ENCODE peak calls at places on chromosomes 1 and 21, in ten cellular contexts. Q is transverse colon, I is upper lobe of right lung, V is cardiac muscle cell, Z is IMR-90, A is neural progenitor cell, U is esophagus squamous epithelium, E is HepG2, P is fibroblast of lung, F is heart left ventricle. H is an unnamed sample.

GRCh38 chr1:16614361-16615252 is 1.2 kb upstream of the NBPF1 start:
- DNase-seq in I (peak; percentile 61), A (peak; percentile 55), Z (no peak), U (no peak), E (no peak), F (no peak), Q (peak; percentile 24), V (no peak), P (no peak), H (peak; percentile 40)

GRCh38 chr21:39347537-39347936 is 1.4 kb downstream of the HMGN1 start:
- DNase-seq in I (no peak), Z (no peak), U (no peak), E (no peak), F (no peak), A (no peak), V (no peak), P (no peak), Q (no peak), H (no peak)

GRCh38 chr1:229380514-229381160 is 37.8 kb upstream of the CCSAP start:
- DNase-seq in V (no peak), A (no peak), Z (no peak), U (no peak), I (no peak), P (no peak), Q (no peak), E (no peak), F (no peak), H (no peak)

GRCh38 chr1:43639990-43640794 is 9.8 kb upstream of the KDM4A start:
- DNase-seq in Z (no peak), I (no peak), Q (no peak), P (no peak), U (no peak), F (no peak), A (no peak), E (no peak), V (no peak), H (no peak)

GRCh38 chr21:45356653-45357435 is 48.1 kb upstream of the COL18A1 start:
- DNase-seq in P (no peak), U (no peak), Z (no peak), V (no peak), F (peak; percentile 20), E (peak; percentile 87), I (no peak), A (peak; percentile 68), Q (no peak), H (no peak)

GRCh38 chr1:228277491-228278431 is 69.9 kb downstream of the OBSCN start:
- DNase-seq in V (no peak), E (no peak), Q (no peak), Z (no peak), F (no peak), U (no peak), I (peak; percentile 52), P (no peak), A (no peak), H (no peak)

GRCh38 chr1:154328318-154329151 is 3.2 kb downstream of the ATP8B2 start:
- DNase-seq in P (peak; percentile 42), Z (peak; percentile 62), A (peak; percentile 88), F (peak; percentile 92), V (peak; percentile 77), E (no peak), I (peak; percentile 94), Q (peak; percentile 89), U (no peak), H (peak; percentile 91)

GRCh38 chr1:31822766-31823165 is 6.9 kb upstream of the SPOCD1 start:
- DNase-seq in Z (peak; percentile 39), P (peak; percentile 51), Q (no peak), U (no peak), V (peak; percentile 59), F (no peak), I (no peak), A (no peak), E (no peak), H (no peak)

GRCh38 chr1:74534241-74534640 is 21.8 kb upstream of the LRRC53 start:
- DNase-seq in U (no peak), A (no peak), Q (no peak), Z (no peak), I (no peak), V (no peak), E (no peak), F (no peak), P (no peak), H (no peak)

DNA sequence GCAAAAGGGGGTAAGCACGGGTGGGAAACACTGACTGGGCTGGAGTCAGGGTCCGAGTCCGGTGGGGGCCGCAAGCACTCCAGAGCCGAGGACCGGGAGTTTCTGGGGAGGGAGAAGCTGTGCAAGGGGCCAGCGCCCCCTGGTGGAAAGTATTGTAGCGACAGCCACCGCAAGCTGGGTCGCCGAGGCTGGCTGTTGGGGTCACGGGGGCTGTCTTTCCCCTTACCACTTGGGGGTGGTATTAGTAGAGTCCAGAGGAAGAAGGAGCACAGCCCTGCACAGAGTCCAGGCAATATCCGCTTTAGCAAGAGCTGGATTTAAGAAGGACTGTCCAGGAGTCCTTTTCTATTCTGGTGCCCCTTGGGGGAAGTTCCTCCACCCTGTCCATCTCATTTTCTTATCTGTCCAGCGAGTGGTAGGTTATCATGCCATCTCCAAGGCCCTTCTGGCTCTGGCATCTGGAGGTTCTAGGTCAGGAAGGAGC is 17.9 kb upstream of the ETV3 start:
- DNase-seq in F (peak; percentile 71), P (peak; percentile 56), Q (peak; percentile 81), I (peak; percentile 84), E (peak; percentile 57), U (no peak), Z (peak; percentile 54), V (peak; percentile 71), A (peak; percentile 91), H (peak; percentile 73)
- H3K4me3 ChIP-seq in F (no peak overlapping the region), P (no peak overlapping the region), Q (peak overlapping the region; percentile 28), I (no peak overlapping the region), E (peak overlapping the region; percentile 21), U (no peak overlapping the region), Z (no peak overlapping the region), V (no peak overlapping the region), A (no peak overlapping the region), H (peak overlapping the region; percentile 26)

GRCh38 chr1:54980528-54981241 is at the start of gene TMEM61:
- DNase-seq in A (peak; percentile 66), P (no peak), V (no peak), Z (no peak), F (no peak), U (no peak), Q (peak; percentile 53), I (peak; percentile 74), E (no peak), H (no peak)

GRCh38 chr1:54981466-54981865 is 1.0 kb downstream of the TMEM61 start:
- DNase-seq in P (no peak), V (no peak), A (no peak), U (no peak), Z (no peak), I (peak; percentile 25), E (no peak), Q (no peak), F (no peak), H (no peak)

GRCh38 chr1:54984126-54984842 is 3.9 kb downstream of the TMEM61 start:
- DNase-seq in P (no peak), E (no peak), V (no peak), Z (no peak), F (no peak), I (peak; percentile 36), A (no peak), Q (no peak), U (no peak), H (no peak)

GRCh38 chr1:54980046-54980527 is 341 bp upstream of the TMEM61 start:
- DNase-seq in A (no peak), V (no peak), Z (no peak), E (no peak), I (no peak), U (no peak), F (no peak), Q (no peak), P (no peak), H (no peak)

DNA sequence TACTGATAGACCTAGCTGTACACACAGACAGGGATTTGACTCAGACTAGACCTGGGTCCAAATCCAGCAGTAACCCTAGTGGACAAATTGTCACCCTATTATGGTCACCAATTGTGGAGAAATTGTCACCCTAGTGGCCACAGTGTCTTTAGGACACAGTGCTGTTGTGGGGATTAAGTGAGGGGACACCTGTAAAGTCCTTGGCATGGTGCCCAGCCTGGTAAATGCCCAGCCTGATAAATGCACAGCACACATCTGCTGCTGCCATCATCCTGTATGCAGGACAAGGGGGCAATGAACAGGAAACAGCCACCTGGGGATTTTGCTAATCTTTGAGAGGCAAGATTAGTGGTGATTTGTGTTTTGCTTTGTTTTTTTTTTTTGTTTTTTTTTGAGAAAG is 2.3 kb downstream of the TMEM61 start:
- DNase-seq in E (peak; percentile 43), U (no peak), I (peak; percentile 6), Z (no peak), V (no peak), Q (no peak), F (no peak), A (no peak), P (no peak), H (no peak)
- TF ChIP-seq CTCF in E (no peak), U (no peak), I (no peak), Z (no peak), V (no peak), Q (peak; percentile 22), F (no peak), A (peak; percentile 17), P (no peak), H (no peak)

GRCh38 chr1:207814469-207814868 is 62.6 kb downstream of the CD46 start:
- DNase-seq in Q (no peak), F (peak; percentile 34), E (no peak), P (no peak), V (no peak), I (no peak), Z (no peak), U (no peak), A (no peak), H (no peak)
- H3K27ac ChIP-seq in Q (peak overlapping the region; percentile 86), F (peak overlapping the region; percentile 81), E (no peak overlapping the region), P (no peak overlapping the region), V (no peak overlapping the region), I (no peak overlapping the region), Z (no peak overlapping the region), U (peak overlapping the region; percentile 47), A (no peak overlapping the region), H (peak overlapping the region; percentile 91)

GRCh38 chr1:70386121-70386520 is 24.9 kb upstream of the CTH start:
- DNase-seq in I (no peak), P (no peak), Q (no peak), A (no peak), E (no peak), U (no peak), Z (no peak), V (no peak), F (no peak), H (no peak)

GRCh38 chr1:70385477-70385876 is 25.6 kb upstream of the CTH start:
- DNase-seq in F (no peak), A (no peak), U (no peak), Q (no peak), I (no peak), P (no peak), V (no peak), E (no peak), Z (no peak), H (no peak)

GRCh38 chr1:70384542-70384941 is 26.5 kb upstream of the CTH start:
- DNase-seq in I (no peak), A (no peak), E (no peak), U (no peak), V (no peak), P (no peak), Q (no peak), Z (no peak), F (no peak), H (no peak)

GRCh38 chr1:70382682-70383081 is 28.2 kb upstream of the ANKRD13C start:
- DNase-seq in F (no peak), E (no peak), I (no peak), A (no peak), Q (no peak), P (no peak), Z (no peak), V (no peak), U (no peak), H (no peak)

GRCh38 chr1:70387507-70387906 is 23.6 kb upstream of the CTH start:
- DNase-seq in A (no peak), U (no peak), F (no peak), E (no peak), P (no peak), V (no peak), Z (no peak), I (no peak), Q (no peak), H (no peak)
- H3K4me3 ChIP-seq in A (no peak overlapping the region), U (no peak overlapping the region), F (no peak overlapping the region), E (no peak overlapping the region), P (no peak overlapping the region), V (no peak overlapping the region), Z (no peak overlapping the region), I (no peak overlapping the region), Q (no peak overlapping the region), H (no peak overlapping the region)

H was measured in dorsolateral prefrontal cortex.